ENCODE peak calls at places on chromosomes 3 and 15, in seven cellular contexts. V is choroid plexus epithelial cell, F is nephron progenitor cell, Q is thyroid gland, C is uterus, S is cardiac muscle cell, I is endothelial cell of umbilical vein. Y is an unnamed sample.

GRCh38 chr15:101407439-101407838 is 82.1 kb downstream of the PCSK6 start:
- DNase-seq in V (no peak), F (no peak), Q (no peak), C (no peak), S (no peak), I (no peak), Y (no peak)

GRCh38 chr15:98855815-98856539 is 151.6 kb downstream of the PGPEP1L start:
- DNase-seq in V (no peak), F (no peak), Q (peak), C (no peak), S (no peak), I (no peak), Y (no peak)

GRCh38 chr3:152779649-152780048 is 55.3 kb upstream of the P2RY1 start:
- DNase-seq in V (peak), F (no peak), Q (no peak), C (no peak), S (peak), I (no peak), Y (no peak)

GRCh38 chr3:17030438-17030837 is 145.7 kb downstream of the PLCL2 start:
- DNase-seq in V (no peak), F (no peak), Q (no peak), C (no peak), S (no peak), I (no peak), Y (no peak)

GRCh38 chr15:75479670-75480069 is 28.2 kb upstream of the SIN3A start:
- DNase-seq in V (no peak), F (no peak), Q (no peak), C (no peak), S (no peak), I (no peak), Y (no peak)

GRCh38 chr3:63328386-63328785 is 50.3 kb downstream of the SYNPR start:
- DNase-seq in V (peak), F (no peak), Q (peak), C (no peak), S (peak), I (no peak), Y (no peak)

GRCh38 chr15:98787936-98788757 is 139.8 kb downstream of the IGF1R start:
- DNase-seq in V (no peak), F (no peak), Q (no peak), C (no peak), S (no peak), I (no peak), Y (no peak)

GRCh38 chr3:134155456-134155855 is 95.2 kb downstream of the RYK start:
- DNase-seq in V (no peak), F (no peak), Q (no peak), C (no peak), S (no peak), I (no peak), Y (no peak)

GRCh38 chr3:113867506-113867905 is 28.9 kb downstream of the GRAMD1C start:
- DNase-seq in V (peak), F (no peak), Q (no peak), C (no peak), S (no peak), I (no peak), Y (no peak)

GRCh38 chr3:50676031-50676705 is 1.4 kb downstream of the DOCK3 start:
- DNase-seq in V (no peak), F (no peak), Q (no peak), C (no peak), S (no peak), I (no peak), Y (no peak)

GRCh38 chr3:188416041-188416440 is 262.1 kb downstream of the LPP start:
- DNase-seq in V (no peak), F (no peak), Q (no peak), C (no peak), S (no peak), I (no peak), Y (no peak)

GRCh38 chr3:55169608-55170010 is 241.8 kb upstream of the LRTM1 start:
- DNase-seq in V (peak), F (no peak), Q (no peak), C (no peak), S (peak), I (no peak), Y (no peak)

DNA sequence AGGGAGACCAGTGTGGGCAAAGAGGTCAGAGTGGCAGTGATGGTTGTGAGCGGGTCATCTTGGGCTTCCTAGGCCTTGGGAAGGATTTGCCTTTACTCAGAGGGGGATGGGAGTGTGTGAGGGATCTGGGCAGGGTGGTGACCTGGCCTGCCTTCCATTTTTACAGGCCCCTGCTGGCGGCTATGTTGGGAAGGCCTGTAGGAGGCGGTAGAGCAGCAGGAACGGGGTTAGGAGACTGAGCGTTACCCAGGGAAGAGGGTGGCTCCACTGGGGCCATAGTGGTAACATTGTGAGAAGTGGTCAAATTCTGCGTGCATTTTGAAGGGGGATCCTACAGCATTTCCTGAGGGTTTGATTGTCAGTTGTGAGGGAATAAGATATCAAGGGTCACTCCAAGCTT is 307.3 kb upstream of the CTDSPL start:
- DNase-seq in V (no peak), F (no peak), Q (no peak), C (no peak), S (no peak), I (no peak), Y (no peak)
- TF ChIP-seq CTCF in V (peak), F (peak), Q (no peak), C (no peak), S (no peak), I (no peak), Y (no peak)

GRCh38 chr15:35286721-35287120 is 201.6 kb upstream of the NANOGP8 start:
- DNase-seq in V (no peak), F (no peak), Q (no peak), C (no peak), S (no peak), I (no peak), Y (no peak)

GRCh38 chr15:35293353-35294130 is 208.4 kb upstream of the NANOGP8 start:
- DNase-seq in V (peak), F (no peak), Q (no peak), C (no peak), S (peak), I (peak), Y (no peak)

GRCh38 chr15:35290301-35290721 is 205.2 kb upstream of the NANOGP8 start:
- DNase-seq in V (no peak), F (no peak), Q (no peak), C (no peak), S (no peak), I (no peak), Y (no peak)

GRCh38 chr15:35288580-35288979 is 203.5 kb upstream of the NANOGP8 start:
- DNase-seq in V (no peak), F (no peak), Q (no peak), C (no peak), S (no peak), I (no peak), Y (no peak)

DNA sequence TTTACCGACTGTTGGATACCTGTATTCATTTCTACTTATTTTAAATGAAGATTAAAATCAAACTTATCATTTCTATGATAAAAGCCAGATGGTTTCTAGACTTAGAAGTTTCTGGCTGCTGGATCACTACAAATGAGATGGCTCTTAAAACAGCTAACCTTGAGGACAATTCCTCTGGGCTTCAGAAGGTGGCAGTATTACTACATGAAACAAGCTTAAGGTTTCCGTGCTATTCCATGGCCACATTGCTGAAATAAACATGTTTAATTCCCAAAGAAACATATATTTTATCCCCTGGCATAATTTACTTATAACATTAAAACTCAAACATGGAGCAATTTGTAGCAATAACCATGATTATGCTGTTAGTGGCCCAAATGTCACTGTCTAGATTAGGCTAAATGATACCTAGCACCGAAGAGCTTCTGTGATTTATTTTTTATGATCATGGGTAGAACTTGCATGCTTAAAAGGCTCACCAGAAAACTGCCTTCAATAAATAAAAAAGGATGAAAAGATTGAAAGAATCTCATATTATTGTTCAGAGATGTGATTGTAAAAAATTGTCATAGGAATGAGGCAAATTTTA is 204.0 kb upstream of the NANOGP8 start:
- DNase-seq in V (peak), F (peak), Q (no peak), C (no peak), S (peak), I (peak), Y (no peak)
- TF ChIP-seq CTCF in V (peak), F (peak), Q (peak), C (peak), S (peak), I (peak), Y (peak)

DNA sequence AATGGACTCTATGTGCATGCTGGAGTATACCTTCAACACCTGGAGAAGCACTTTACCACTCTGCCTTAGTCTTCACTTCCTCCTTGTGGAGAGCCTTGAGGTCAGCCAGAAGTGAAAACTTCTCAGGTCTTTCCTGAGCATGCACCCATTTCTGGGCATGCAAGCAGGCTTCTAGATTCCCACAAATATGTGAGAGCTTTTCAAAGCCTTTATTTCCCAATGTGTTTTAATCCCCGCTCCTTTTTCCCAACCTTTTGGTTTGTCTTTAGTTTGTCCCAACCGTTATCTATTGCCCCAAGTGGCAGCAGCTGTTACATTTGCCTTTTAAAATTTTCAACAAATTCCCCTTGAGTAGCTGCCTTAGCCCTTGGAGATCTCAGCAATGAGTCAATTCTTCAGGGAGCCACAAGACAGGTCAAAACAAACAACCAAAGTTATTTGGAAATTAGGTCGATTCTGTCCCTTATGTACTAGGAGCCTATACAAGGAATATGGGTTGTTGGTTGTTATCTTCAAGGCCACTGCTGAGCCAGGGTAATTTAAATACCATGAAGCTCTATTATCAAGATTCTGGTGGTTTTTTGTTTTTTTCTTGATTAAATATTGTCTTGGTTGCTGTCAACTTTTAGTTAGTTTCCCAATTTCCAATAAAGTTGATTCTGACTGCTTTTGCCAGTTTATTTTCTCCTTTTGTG is 44.4 kb downstream of the LSM3 start:
- DNase-seq in V (peak), F (no peak), Q (no peak), C (no peak), S (peak), I (no peak), Y (no peak)
- TF ChIP-seq CTCF in V (peak), F (no peak), Q (no peak), C (no peak), S (no peak), I (no peak), Y (no peak)

GRCh38 chr3:158751316-158751715 is 19.1 kb upstream of the RARRES1 start:
- DNase-seq in V (no peak), F (no peak), Q (no peak), C (no peak), S (no peak), I (no peak), Y (no peak)

GRCh38 chr3:158749977-158750376 is 17.7 kb upstream of the RARRES1 start:
- DNase-seq in V (no peak), F (no peak), Q (no peak), C (no peak), S (no peak), I (no peak), Y (no peak)

GRCh38 chr3:158748237-158748828 is 16.1 kb upstream of the RARRES1 start:
- DNase-seq in V (peak), F (no peak), Q (peak), C (no peak), S (peak), I (peak), Y (no peak)

GRCh38 chr3:158749526-158749925 is 17.3 kb upstream of the RARRES1 start:
- DNase-seq in V (no peak), F (no peak), Q (peak), C (no peak), S (no peak), I (no peak), Y (no peak)

DNA sequence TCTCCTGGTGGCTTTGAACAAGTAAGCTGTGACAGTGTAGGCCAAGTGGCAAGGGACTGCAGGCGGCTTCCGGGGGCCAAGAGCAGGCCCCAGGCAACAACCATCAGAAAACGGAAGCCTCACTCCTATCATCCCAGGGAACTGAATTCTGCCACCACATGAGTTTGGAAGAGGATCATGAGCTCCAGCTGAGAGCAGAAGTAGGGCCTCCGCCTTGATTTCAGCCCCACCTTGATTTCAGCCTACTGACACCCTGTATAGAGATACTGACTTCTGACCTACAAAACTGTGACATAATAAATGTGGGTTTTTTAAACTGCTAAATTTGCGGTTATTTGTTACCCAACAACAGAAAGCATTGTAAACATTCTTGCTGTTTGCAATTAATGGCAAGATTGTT is 21.6 kb upstream of the RARRES1 start:
- DNase-seq in V (no peak), F (no peak), Q (no peak), C (no peak), S (no peak), I (no peak), Y (no peak)
- TF ChIP-seq CTCF in V (no peak), F (no peak), Q (no peak), C (no peak), S (no peak), I (no peak), Y (no peak)

DNA sequence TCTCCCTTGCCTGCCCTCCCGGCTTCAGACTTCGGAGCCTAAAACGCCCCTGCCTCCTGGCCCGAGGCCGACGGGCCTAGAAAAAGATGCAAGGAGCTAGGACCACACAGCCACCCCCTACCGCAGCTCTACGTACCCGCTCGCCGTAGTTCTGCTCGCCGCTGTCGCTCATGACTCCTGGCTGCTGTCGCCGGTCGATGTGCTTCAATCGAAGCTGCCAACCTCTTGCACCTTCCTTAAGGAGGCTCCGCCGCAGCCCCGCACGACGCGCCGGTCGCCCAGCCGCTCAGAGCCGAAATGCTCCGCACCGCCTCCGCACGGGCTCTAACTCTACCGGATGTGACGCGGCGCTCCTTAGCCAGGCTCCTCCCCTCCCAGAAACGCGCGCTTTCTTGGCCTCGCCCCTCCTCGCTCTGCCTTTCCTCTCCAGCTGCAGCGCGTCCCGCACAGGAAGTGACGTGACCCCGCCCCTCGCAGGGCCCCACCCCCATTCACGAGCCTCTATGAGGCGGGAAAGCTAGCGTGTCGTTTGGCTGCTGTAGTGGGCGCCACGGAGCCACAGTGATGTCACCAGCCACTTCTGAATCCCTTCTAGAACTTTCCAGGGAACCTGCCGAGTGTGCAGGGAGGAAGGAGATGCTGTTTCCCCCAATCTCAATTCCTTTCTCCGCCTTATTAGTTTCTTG is at the start of gene TRA2B:
- DNase-seq in V (peak), F (peak), Q (peak), C (peak), S (peak), I (peak), Y (peak)
- TF ChIP-seq CTCF in V (peak), F (no peak), Q (no peak), C (peak), S (peak), I (peak), Y (peak)

DNA sequence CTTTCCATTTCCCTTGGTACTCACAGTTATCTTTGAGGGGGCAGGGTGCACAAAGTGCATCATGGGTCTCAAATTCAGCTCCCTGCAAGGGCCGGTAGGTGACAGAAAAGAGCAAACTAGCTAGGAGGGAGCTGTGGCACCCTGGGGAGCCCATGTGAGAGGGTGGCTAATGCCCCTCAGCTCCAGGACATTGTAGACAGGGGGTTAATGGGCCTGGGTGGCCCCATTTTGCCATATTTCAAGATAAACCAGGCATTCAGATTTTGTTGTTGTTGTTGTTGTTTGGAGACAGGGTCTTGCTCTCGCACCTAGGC is 3.6 kb upstream of the SLC6A6 start:
- DNase-seq in V (no peak), F (no peak), Q (no peak), C (no peak), S (no peak), I (no peak), Y (no peak)
- TF ChIP-seq CTCF in V (no peak), F (no peak), Q (no peak), C (no peak), S (no peak), I (no peak), Y (no peak)

DNA sequence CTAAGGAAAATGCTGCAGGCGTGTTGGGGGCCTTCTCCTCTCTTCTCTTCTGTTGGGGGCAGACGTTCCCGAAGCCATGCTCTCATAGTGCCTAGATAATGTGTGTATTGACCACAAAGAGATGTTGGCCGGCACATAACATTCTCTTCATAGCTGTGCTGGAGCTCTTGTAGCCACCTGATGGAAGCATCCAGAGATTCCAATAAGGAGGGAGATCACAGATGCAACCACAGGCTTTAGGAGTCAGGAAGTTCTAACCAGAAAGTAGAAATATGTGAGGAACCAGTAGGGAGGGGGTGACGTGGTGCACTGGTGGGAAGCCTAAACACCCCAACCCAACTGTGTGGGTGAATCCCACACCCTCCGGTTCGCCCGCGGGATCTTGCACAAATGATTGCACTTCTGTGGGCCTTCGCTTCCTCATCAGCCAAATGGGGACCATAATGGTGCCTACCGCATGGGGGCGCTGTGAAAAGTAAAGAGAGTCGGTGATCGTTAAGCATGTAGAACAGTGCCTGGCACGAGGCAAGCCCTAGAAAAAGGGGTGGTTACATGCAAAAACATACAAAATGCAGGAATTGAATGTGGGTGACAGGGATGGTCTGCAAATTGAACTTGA is 87.8 kb downstream of the TOP2B start:
- DNase-seq in V (no peak), F (no peak), Q (no peak), C (no peak), S (no peak), I (no peak), Y (no peak)
- TF ChIP-seq CTCF in V (no peak), F (no peak), Q (no peak), C (no peak), S (no peak), I (no peak), Y (no peak)